ENCODE peak calls at places on chromosomes 7 and 10, in eight cellular contexts. Y is central memory CD4-positive, alpha-beta T cell; G is adipocyte; B is dorsolateral prefrontal cortex; Z is activated CD4-positive, alpha-beta T cell treated with anti-CD3 and anti-CD28 coated beads, Interleukin-2, amount 50 U/mL, for 1 hour; T is germinal center; X is fibroblast of lung; O is skeletal muscle cell. H is an unnamed sample.

GRCh38 chr10:82358486-82359097 is 483.6 kb downstream of the NRG3 start:
- DNase-seq in Z (no peak), B (no peak), O (peak), G (no peak), Y (no peak), X (peak), T (no peak), H (no peak)

GRCh38 chr10:73061743-73062142 is 34.9 kb downstream of the P4HA1 start:
- DNase-seq in B (no peak), G (no peak), O (no peak), T (no peak), Z (no peak), X (no peak), Y (no peak), H (no peak)

GRCh38 chr10:75034131-75034512 is 77.3 kb upstream of the SAMD8 start:
- DNase-seq in G (no peak), Z (no peak), X (no peak), B (no peak), O (no peak), T (no peak), Y (no peak), H (peak)

GRCh38 chr10:103204353-103205255 is 11.5 kb upstream of the NT5C2 start:
- DNase-seq in T (no peak), B (no peak), X (no peak), O (no peak), G (peak), Z (no peak), Y (no peak), H (no peak)

GRCh38 chr7:54961391-54961790 is 57.4 kb upstream of the EGFR start:
- DNase-seq in Y (no peak), Z (no peak), B (no peak), O (no peak), T (no peak), G (no peak), X (no peak), H (no peak)

GRCh38 chr7:40455485-40455884 is 320.7 kb downstream of the SUGCT start:
- DNase-seq in G (peak), T (no peak), B (no peak), O (no peak), Z (no peak), Y (no peak), X (no peak), H (no peak)

GRCh38 chr10:62306663-62307062 is 38.0 kb upstream of the RTKN2 start:
- DNase-seq in B (peak), O (no peak), Z (peak), T (no peak), X (peak), G (no peak), Y (peak), H (no peak)

GRCh38 chr7:140681766-140682165 is 9.0 kb downstream of the ADCK2 start:
- DNase-seq in O (no peak), T (no peak), B (no peak), G (no peak), X (no peak), Y (no peak), Z (no peak), H (no peak)

GRCh38 chr7:110105840-110106239 is 985.1 kb upstream of the LRRN3 start:
- DNase-seq in G (no peak), X (no peak), Y (no peak), Z (no peak), T (no peak), O (no peak), B (no peak), H (no peak)

GRCh38 chr7:78176186-78176585 is 377.6 kb downstream of the PHTF2 start:
- DNase-seq in T (no peak), B (no peak), G (no peak), X (peak), Z (no peak), O (no peak), Y (no peak), H (no peak)

GRCh38 chr10:1213707-1214675 is 157.8 kb downstream of the WDR37 start:
- DNase-seq in B (no peak), G (no peak), Y (no peak), T (no peak), X (no peak), Z (no peak), O (no peak), H (no peak)

GRCh38 chr10:119919271-119919670 is 26.7 kb downstream of the SEC23IP start:
- DNase-seq in B (no peak), T (no peak), X (no peak), O (no peak), Z (no peak), Y (no peak), G (peak), H (no peak)

GRCh38 chr10:27744478-27745379 is 890 bp downstream of the MKX start:
- DNase-seq in B (no peak), Y (peak), X (peak), Z (peak), G (peak), O (no peak), T (no peak), H (peak)